ENCODE peak calls at places on chromosomes 5 and 9, in seven cellular contexts. Z, P, R, T, I, D and O are unnamed samples.

GRCh38 chr5:123610665-123611406 is 98.9 kb downstream of the CSNK1G3 start:
- DNase-seq in Z (peak), P (no peak), R (no peak), T (peak), I (peak), D (no peak), O (peak)

GRCh38 chr5:75756991-75757390 is 39.8 kb upstream of the POC5 start:
- DNase-seq in Z (no peak), P (no peak), R (no peak), T (peak), I (no peak), D (no peak), O (no peak)

GRCh38 chr5:157303667-157304327 is 37.9 kb downstream of the CYFIP2 start:
- DNase-seq in Z (no peak), P (no peak), R (no peak), T (no peak), I (peak), D (no peak), O (no peak)

GRCh38 chr9:1939926-1940368 is 75.2 kb upstream of the SMARCA2 start:
- DNase-seq in Z (no peak), P (peak), R (peak), T (peak), I (peak), D (no peak), O (no peak)

GRCh38 chr9:132283165-132283564 is 71.6 kb downstream of the SETX start:
- DNase-seq in Z (no peak), P (no peak), R (no peak), T (peak), I (peak), D (no peak), O (no peak)

GRCh38 chr5:78387468-78388153 is 27.2 kb downstream of the SCAMP1 start:
- DNase-seq in Z (no peak), P (no peak), R (no peak), T (no peak), I (no peak), D (no peak), O (no peak)

GRCh38 chr9:69122391-69123141 is 51.5 kb upstream of the TJP2 start:
- DNase-seq in Z (peak), P (peak), R (peak), T (peak), I (no peak), D (no peak), O (peak)

GRCh38 chr5:169786219-169786618 is 149.1 kb downstream of the DOCK2 start:
- DNase-seq in Z (no peak), P (no peak), R (no peak), T (no peak), I (no peak), D (no peak), O (no peak)

GRCh38 chr9:69476016-69476415 is 151.0 kb downstream of the ENTREP1 start:
- DNase-seq in Z (no peak), P (no peak), R (no peak), T (no peak), I (no peak), D (no peak), O (no peak)

GRCh38 chr9:98652741-98653140 is 56.0 kb downstream of the GABBR2 start:
- DNase-seq in Z (no peak), P (no peak), R (no peak), T (no peak), I (no peak), D (no peak), O (no peak)

DNA sequence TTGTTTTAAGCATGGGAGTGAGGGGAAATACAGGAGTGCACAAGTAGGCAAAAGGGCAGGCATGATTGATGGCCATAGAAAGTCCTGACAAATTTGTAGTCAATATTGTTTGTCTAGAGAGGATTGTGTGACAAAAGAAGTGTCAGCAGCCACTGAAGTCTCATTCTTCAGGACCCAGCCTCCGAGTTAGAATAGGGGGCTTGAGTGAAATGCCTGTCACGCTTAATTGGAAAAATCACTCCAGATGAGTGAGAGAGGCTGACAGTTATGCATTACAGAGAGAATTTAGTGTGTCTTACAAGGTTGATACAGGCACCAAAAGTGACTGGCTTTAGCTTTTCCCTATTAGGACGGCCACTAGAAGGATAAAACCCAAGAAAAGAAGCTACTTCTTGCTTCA is 81.9 kb upstream of the RPS23 start:
- DNase-seq in Z (no peak), P (no peak), R (no peak), T (no peak), I (no peak), D (no peak), O (no peak)
- TF ChIP-seq POLR2A in Z (no peak), P (no peak), R (no peak), T (no peak), I (no peak), D (no peak), O (no peak)

GRCh38 chr9:137240841-137241489 is at the start of gene TUBB4B:
- DNase-seq in Z (peak), P (peak), R (peak), T (peak), I (peak), D (peak), O (peak)
- TF ChIP-seq POLR2A in Z (peak), P (no peak), R (peak), T (peak), I (peak), D (peak), O (peak)

GRCh38 chr9:128163523-128164331 is 3.7 kb downstream of the BBLN start:
- DNase-seq in Z (no peak), P (no peak), R (no peak), T (no peak), I (no peak), D (peak), O (no peak)

GRCh38 chr9:128160603-128160987 is 530 bp downstream of the BBLN start:
- DNase-seq in Z (no peak), P (no peak), R (peak), T (peak), I (peak), D (no peak), O (peak)

GRCh38 chr9:128162215-128163026 is 2.4 kb downstream of the BBLN start:
- DNase-seq in Z (no peak), P (no peak), R (peak), T (no peak), I (no peak), D (peak), O (peak)

GRCh38 chr9:128164332-128164885 is 4.3 kb downstream of the BBLN start:
- DNase-seq in Z (no peak), P (no peak), R (no peak), T (peak), I (no peak), D (peak), O (no peak)

GRCh38 chr9:128163027-128163515 is 3.0 kb downstream of the BBLN start:
- DNase-seq in Z (no peak), P (no peak), R (no peak), T (no peak), I (no peak), D (no peak), O (no peak)
- TF ChIP-seq POLR2A in Z (no peak), P (no peak), R (no peak), T (no peak), I (no peak), D (no peak), O (no peak)

DNA sequence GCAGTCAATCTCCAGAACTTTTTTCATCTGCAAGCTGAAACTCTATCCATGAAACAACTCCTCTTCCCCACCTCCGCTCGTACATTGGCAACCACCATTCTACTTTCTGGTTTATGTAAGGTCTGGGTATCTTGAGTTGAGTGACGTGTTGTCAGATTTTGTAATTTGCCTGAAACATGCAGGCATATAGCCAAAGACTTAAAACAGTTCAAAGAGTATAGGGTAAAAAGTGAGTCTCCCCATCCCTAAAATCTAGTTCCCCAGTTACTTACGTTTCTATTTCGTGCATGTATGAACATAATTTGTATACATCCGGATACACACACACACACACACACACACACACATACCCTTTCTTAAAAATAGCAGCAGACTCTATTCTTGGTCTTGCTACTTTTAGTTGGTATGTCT is 868 bp downstream of the HSDL2 start:
- DNase-seq in Z (no peak), P (no peak), R (no peak), T (peak), I (peak), D (no peak), O (no peak)
- TF ChIP-seq POLR2A in Z (no peak), P (no peak), R (no peak), T (no peak), I (no peak), D (no peak), O (no peak)

GRCh38 chr9:136104488-136104800 is 9.4 kb upstream of the NACC2 start:
- DNase-seq in Z (no peak), P (no peak), R (no peak), T (no peak), I (no peak), D (no peak), O (no peak)

GRCh38 chr9:136107155-136107952 is 11.3 kb downstream of the TMEM250 start:
- DNase-seq in Z (no peak), P (peak), R (no peak), T (no peak), I (peak), D (no peak), O (no peak)

GRCh38 chr9:136107953-136108647 is 10.6 kb downstream of the TMEM250 start:
- DNase-seq in Z (peak), P (no peak), R (no peak), T (no peak), I (peak), D (no peak), O (no peak)

GRCh38 chr9:136103651-136104487 is 8.8 kb upstream of the NACC2 start:
- DNase-seq in Z (no peak), P (peak), R (no peak), T (no peak), I (no peak), D (no peak), O (no peak)

DNA sequence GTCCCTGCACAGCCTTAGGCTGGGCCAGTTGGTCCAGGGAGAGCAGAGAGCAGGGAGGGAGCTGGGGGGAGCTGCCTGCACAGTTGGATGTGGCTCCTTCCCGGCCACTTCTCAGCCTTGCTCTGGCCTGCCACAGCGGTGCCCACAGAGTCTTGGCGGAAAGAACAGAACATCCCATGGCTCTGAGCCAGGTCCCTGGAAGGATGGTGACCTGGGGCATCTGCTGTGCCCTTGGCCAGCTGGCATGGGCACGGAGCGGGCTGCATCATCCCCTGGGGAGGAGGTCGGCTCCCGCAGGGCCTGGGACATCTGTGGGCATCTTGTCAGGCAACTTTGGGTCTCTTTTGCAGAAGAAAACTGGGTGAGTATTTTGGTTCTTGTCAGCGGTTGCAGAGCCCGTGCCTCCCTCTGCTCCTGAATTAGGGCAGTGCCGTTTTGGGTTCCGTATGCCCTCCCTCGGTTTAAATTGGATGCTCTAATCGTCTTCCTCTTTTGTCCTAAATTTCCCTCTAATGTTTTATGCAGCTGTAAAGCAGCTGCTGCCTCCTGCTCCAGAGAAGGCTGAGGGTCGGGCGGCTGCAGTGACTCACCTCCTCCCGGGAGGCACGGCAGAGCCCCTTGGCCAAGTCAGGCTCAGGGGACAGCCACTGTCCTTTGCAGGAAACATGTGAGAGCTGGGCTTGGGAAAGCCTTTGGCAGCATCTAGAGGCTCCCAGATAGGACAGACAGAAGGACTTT is 10.5 kb upstream of the NACC2 start:
- DNase-seq in Z (no peak), P (no peak), R (no peak), T (peak), I (no peak), D (peak), O (no peak)
- TF ChIP-seq POLR2A in Z (no peak), P (no peak), R (no peak), T (no peak), I (no peak), D (no peak), O (no peak)

GRCh38 chr5:150442699-150443080 is 6.8 kb downstream of the RPS14 start:
- DNase-seq in Z (no peak), P (no peak), R (no peak), T (no peak), I (no peak), D (no peak), O (no peak)
- TF ChIP-seq POLR2A in Z (no peak), P (no peak), R (no peak), T (no peak), I (no peak), D (no peak), O (no peak)

GRCh38 chr5:141850786-141851185 is 27.4 kb downstream of the PCDH1 start:
- DNase-seq in Z (no peak), P (no peak), R (no peak), T (no peak), I (peak), D (no peak), O (peak)

GRCh38 chr5:141848771-141849370 is 29.3 kb downstream of the PCDH1 start:
- DNase-seq in Z (peak), P (peak), R (peak), T (peak), I (peak), D (no peak), O (peak)

GRCh38 chr5:141851195-141851874 is 26.9 kb downstream of the PCDH1 start:
- DNase-seq in Z (no peak), P (no peak), R (no peak), T (no peak), I (no peak), D (no peak), O (no peak)

GRCh38 chr5:141850183-141850768 is 27.9 kb downstream of the PCDH1 start:
- DNase-seq in Z (peak), P (no peak), R (peak), T (peak), I (peak), D (no peak), O (peak)

DNA sequence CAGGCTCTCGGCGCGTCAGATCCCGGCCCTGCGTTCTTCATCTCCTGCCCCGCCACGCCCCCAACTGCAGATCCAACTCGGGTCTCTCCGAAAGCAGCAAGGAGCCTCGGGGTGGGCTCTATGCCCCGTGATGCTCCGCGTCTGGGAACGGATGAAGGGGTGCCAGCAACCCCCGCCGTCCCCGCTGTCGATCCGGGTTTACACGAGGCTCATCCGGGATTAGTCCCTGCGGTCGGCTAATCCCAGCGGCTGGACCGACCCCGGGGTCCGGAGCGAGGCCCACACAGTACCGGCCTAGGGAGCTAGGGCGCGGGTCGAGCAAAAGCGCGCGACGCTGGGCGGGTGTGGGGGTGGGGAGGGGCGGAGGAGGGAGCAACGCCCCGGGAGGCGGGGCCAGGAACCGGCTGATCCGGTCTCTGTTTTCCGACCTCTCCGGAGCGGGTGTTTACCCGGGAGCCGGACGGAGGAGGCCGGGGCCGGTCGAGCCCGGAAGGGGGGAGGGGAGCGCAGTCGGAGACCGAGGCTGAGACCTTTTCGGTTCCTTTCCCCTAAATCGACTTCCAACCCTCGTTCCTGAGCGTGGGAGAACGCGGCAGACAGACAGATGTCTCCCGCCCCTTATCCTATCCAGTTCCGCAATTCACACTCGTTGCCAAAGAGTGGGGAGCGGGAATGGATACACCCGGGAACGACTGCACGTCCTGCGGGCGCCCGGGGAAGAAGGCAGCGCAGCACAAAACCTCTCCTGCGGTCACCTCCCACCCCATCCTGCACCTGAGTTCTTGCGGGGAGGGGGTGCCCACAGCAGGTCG is 28.6 kb downstream of the PCDH1 start:
- DNase-seq in Z (peak), P (peak), R (peak), T (peak), I (peak), D (peak), O (peak)
- TF ChIP-seq POLR2A in Z (peak), P (no peak), R (peak), T (peak), I (peak), D (no peak), O (peak)

DNA sequence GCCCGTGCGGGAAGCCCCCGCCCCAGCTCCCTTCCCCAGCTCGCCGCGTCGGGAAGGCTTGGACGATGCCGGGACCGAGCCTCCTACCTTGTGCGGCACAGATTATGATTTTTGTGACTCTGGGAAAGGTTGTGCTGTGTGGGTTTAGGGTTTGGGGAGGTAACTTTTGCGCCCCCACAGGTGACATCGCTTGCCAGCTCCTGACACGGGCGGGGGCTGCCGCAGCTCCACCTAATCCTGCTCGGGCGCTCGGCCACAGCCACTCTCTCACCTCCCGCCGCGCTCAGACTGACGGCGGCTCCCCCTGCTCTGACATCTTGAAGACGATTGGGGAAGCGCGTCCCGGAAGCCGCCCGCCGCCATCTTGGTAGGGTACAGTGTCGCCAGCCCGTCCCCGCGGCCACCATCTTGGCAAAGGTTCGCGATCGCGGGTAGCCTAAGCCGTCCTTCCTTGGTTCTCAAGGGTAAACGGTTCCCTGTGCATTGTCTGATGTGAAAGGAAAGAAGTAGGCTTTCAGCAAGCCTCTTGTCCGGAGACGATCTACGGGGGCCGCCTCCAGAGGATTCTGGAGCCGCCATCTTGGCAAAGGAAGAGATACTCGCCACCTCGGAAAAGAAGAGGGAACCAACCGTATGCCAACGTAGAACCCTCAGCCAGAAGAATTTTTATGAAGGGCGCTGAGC is 1.7 kb upstream of the NR3C1 start:
- DNase-seq in Z (peak), P (peak), R (peak), T (peak), I (peak), D (peak), O (peak)
- TF ChIP-seq POLR2A in Z (peak), P (no peak), R (peak), T (peak), I (peak), D (no peak), O (peak)